ENCODE peak calls at places on chromosomes 5 and 9, in five cellular contexts. W is breast epithelium; L is RWPE2; K is CD8-positive, alpha-beta T cell; Y is tibial nerve. R is an unnamed sample. For H3K4me1, the result is how much of the 10 kb centered on the place peaks cover.

GRCh38 chr5:65021527-65022226 is 252.9 kb downstream of the CWC27 start:
- DNase-seq in Y (no peak), W (no peak), K (no peak), L (no peak), R (no peak)

GRCh38 chr9:72902268-72902667 is 50.6 kb downstream of the ALDH1A1 start:
- DNase-seq in W (no peak), Y (no peak), L (no peak), K (no peak), R (no peak)

GRCh38 chr5:167912944-167913343 is 378.5 kb upstream of the WWC1 start:
- DNase-seq in Y (no peak), W (no peak), L (no peak), K (no peak), R (no peak)

GRCh38 chr9:19901586-19901985 is 112.7 kb upstream of the SLC24A2 start:
- DNase-seq in K (no peak), W (no peak), L (no peak), Y (no peak), R (no peak)

GRCh38 chr5:51345106-51345505 is 38.1 kb upstream of the ISL1 start:
- DNase-seq in L (no peak), K (no peak), Y (no peak), W (no peak), R (no peak)

GRCh38 chr9:122379340-122379739 is 8.5 kb downstream of the PTGS1 start:
- DNase-seq in K (no peak), W (no peak), Y (no peak), L (no peak), R (no peak)

GRCh38 chr5:150473673-150474358 is 24.3 kb upstream of the RPS14 start:
- DNase-seq in L (peak), W (peak), K (no peak), Y (no peak), R (no peak)

GRCh38 chr9:126551812-126552211 is 61.9 kb upstream of the LMX1B start:
- DNase-seq in K (no peak), Y (no peak), L (no peak), W (no peak), R (no peak)

GRCh38 chr9:26870292-26870691 is 22.3 kb downstream of the CAAP1 start:
- DNase-seq in Y (no peak), K (no peak), L (no peak), W (no peak), R (no peak)

GRCh38 chr5:177427919-177428573 is 1.6 kb downstream of the GRK6 start:
- DNase-seq in Y (no peak), K (no peak), W (no peak), L (no peak), R (no peak)

GRCh38 chr9:85007753-85008152 is 338.2 kb downstream of the NTRK2 start:
- DNase-seq in Y (no peak), L (no peak), K (no peak), W (no peak), R (no peak)

GRCh38 chr9:85001925-85002324 is 332.4 kb downstream of the NTRK2 start:
- DNase-seq in W (no peak), L (no peak), K (no peak), Y (no peak), R (no peak)

GRCh38 chr9:85008215-85008614 is 338.7 kb downstream of the NTRK2 start:
- DNase-seq in W (no peak), K (no peak), L (no peak), Y (no peak), R (no peak)

GRCh38 chr9:85009251-85009650 is 339.7 kb downstream of the NTRK2 start:
- DNase-seq in Y (no peak), L (no peak), K (no peak), W (no peak), R (no peak)

DNA sequence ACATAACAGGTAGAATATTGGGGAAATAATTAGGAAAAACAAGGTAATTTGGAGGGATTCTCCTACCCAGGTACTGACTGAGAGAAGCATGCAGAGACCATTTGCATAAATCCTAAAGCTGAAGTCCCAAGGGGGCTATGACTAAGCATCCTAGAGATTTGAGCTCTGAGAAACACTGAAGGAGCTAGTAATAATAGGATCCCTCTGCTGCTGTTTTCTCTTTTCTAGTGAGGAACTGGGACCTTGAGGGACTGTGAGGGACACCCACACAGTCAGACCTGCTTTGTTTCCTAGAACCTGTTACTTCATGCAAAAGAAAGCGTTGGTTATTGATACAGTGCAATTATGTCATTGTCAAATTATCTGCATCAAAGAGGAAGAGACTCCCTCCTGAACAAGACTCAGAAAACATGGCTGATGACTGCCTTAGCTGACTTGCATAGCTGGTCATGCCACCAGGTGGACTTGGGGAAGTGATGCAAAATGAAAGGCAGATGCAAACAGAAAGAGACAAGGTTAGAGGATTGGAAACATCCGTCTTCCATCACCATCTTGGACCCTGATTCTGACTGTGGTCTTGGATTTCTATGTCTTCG is 335.4 kb downstream of the NTRK2 start:
- DNase-seq in W (no peak), Y (no peak), K (no peak), L (no peak), R (no peak)
- H3K4me3 ChIP-seq in W (no peak), Y (no peak), K (no peak), L (no peak), R (no peak)

DNA sequence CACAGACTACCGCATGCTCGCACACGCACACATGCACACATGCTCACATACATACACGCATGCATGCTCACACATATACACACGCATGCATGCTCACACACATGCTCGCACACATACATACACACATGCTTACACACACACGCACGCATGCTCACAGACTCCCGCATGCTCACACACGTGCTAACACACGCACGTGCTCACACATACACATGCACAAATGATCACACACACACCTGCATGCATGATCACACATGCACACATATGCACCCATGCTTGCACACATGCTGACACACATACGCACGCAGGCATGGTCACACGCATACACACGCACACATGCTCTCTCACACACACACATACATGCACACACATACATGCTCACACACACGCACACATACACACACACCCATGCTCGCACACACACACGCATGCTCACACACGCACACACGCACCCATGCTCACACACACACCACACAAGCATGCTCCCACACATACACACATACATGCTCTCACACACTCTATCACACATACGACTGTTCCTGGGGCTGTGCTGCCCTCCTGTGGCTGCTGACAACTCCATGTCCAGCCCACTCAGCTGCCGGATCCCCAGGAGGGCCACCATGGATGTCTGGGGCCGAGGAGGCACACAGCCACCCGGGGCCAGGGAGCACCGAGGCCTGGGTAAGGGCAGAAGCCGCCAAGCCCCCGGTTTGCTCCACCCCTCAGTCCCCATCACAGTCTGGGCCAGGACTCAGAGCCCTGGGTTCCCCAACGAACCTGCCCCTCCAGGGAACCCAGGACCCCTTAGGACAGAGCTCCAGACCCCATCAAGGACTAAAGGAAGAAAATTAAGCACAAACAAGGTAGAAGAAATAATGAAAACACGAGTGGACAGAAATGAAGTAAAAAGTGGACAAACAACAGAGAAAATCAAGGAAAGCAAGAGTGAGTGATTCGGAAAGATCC is 31.4 kb upstream of the EGFL7 start:
- DNase-seq in W (peak), Y (peak), L (no peak), K (peak), R (peak)
- H3K27ac ChIP-seq in W (no peak), Y (no peak), L (no peak), K (no peak), R (no peak)

GRCh38 chr5:1124181-1125029 is 12.5 kb upstream of the SLC12A7 start:
- DNase-seq in W (no peak), L (no peak), K (no peak), Y (peak), R (no peak)

GRCh38 chr5:1121101-1121500 is 9.2 kb upstream of the SLC12A7 start:
- DNase-seq in K (no peak), L (no peak), Y (no peak), W (no peak), R (no peak)

GRCh38 chr5:1121891-1122290 is 10.0 kb upstream of the SLC12A7 start:
- DNase-seq in Y (no peak), W (no peak), L (no peak), K (no peak), R (no peak)

GRCh38 chr5:1123418-1124147 is 11.7 kb upstream of the SLC12A7 start:
- DNase-seq in L (no peak), W (no peak), Y (no peak), K (no peak), R (no peak)

GRCh38 chr5:1122511-1123284 is 10.8 kb upstream of the SLC12A7 start:
- DNase-seq in W (no peak), K (no peak), L (no peak), Y (no peak), R (no peak)
- H3K4me1 ChIP-seq in W (under half), K (under half), L (under half), Y (under half), R (under half)

DNA sequence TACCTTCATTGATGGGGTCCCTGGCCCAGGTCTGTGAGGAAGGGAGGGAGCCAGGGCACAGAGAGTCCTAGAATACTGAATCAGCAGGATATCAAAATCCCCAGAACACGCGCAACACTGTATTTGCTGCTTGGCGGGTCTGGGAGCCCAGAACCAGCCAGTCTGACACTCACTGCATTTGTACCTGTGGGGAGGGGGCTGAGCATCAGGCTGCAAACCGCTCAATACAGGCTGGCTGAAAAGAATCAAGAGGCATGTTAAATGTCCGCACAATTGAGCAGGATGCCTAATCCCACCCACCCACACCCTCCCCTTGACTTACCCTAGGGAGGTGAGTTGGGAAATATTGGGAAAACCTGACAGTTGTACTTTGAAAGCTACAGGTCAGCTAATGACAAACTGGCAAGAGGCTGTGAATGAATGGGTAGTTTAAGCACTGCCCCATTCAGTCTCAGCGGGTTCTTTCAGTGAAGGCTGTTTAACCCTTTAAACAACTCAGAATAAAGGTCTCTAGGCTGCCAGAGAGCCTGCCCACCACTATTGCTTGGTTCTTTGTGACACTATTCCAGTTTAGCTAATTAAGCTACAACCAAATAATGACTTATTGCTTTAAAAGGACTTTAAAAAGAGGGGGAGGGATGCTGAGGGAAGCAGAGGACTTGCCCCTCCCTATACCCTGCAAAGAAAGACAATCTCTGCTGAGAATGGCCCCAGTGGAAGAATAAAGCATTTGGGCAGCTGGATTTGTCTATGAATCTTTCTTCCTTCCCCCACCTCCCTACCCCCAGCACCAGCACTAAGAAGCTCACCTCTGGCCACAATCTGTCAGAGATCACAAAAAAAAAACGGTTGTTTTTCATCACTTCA is 5.0 kb downstream of the SPRY4 start:
- DNase-seq in Y (no peak), W (no peak), K (no peak), L (no peak), R (no peak)
- H3K4me3 ChIP-seq in Y (peak), W (peak), K (no peak), L (no peak), R (no peak)

DNA sequence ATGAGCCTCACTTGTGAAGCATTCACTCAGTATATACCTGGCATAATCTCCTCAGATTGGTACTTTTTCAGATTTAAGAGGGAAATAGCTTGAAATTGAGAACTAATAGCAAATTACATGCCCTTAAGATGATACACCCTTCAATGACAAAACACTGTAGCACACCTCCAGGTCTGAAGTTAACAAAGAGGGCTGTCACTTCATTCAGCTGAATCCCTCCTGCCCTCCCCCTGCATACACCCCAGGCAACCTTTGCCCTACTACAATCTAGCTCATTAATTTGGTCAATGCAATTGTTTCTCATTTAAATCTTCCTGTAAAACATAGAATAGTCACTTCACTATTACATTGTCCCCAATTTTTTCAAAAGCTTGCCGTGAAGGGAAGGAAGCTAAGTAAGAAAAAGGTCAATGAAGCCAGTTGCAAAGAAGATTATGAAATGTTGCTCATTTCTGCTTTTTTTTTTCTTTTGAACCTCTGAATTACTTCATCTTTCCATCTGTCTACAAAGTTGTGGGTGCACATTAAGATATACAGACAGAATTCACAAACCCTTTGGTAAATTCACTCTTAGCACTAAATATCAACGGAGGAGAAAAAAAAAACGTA is 294.8 kb upstream of the PTGER4 start:
- DNase-seq in Y (no peak), L (no peak), K (no peak), W (no peak), R (no peak)
- H3K27ac ChIP-seq in Y (no peak), L (peak), K (no peak), W (no peak), R (peak)

DNA sequence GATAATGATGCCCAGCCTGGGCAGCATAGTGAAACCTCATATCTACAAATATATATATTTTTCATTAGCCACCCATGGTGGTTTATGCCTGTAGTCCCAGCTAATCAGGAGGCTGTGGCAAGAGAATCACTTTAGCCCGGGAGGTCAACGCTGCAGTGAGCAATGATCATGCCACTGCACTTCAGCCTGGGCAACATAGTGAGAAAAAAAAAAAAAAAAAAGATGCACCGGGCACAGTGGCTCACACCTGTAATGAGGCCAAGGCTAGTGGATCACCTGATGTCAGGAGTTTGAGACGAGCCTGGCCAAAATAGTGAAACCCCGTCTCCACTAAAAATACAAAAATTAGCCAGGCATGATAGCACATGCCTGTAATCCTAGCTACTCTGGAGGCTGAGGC is 50.2 kb upstream of the ADRA1B start:
- DNase-seq in K (no peak), Y (no peak), L (no peak), W (no peak), R (no peak)
- H3K4me1 ChIP-seq in K (under half), Y (under half), L (under half), W (under half), R (under half)

GRCh38 chr9:25415723-25416122 is 262.5 kb downstream of the TUSC1 start:
- DNase-seq in L (no peak), K (no peak), W (no peak), Y (no peak), R (no peak)
- H3K4me3 ChIP-seq in L (no peak), K (no peak), W (no peak), Y (no peak), R (no peak)

R was measured in effector memory CD4-positive, alpha-beta T cell.